ENCODE peak calls at places on chromosomes 4 and X, in six cellular contexts. I is suprapubic skin, G is Peyer's patch, H is uterus, J is body of pancreas, C is HCT116. L is an unnamed sample.

GRCh38 chr4:127188847-127189246 is 443.9 kb upstream of the INTU start:
- DNase-seq in I (no peak), G (no peak), H (no peak), J (no peak), C (peak), L (no peak)

GRCh38 chrX:140480765-140481164 is 24.1 kb downstream of the SOX3 start:
- DNase-seq in I (no peak), G (no peak), H (no peak), J (no peak), C (no peak), L (no peak)

GRCh38 chrX:129622757-129623301 is 31.9 kb downstream of the APLN start:
- DNase-seq in I (no peak), G (no peak), H (no peak), J (no peak), C (no peak), L (no peak)

GRCh38 chrX:153662266-153662665 is 11.3 kb downstream of the PNCK start:
- DNase-seq in I (peak), G (peak), H (no peak), J (peak), C (peak), L (peak)

GRCh38 chrX:19544693-19545305 is 29.5 kb upstream of the MAP3K15 start:
- DNase-seq in I (no peak), G (peak), H (peak), J (peak), C (peak), L (peak)

GRCh38 chr4:88868510-88868909 is 170.9 kb upstream of the NAP1L5 start:
- DNase-seq in I (no peak), G (no peak), H (no peak), J (no peak), C (no peak), L (no peak)

GRCh38 chr4:36249605-36250004 is 5.3 kb upstream of the ARAP2 start:
- DNase-seq in I (no peak), G (no peak), H (no peak), J (no peak), C (no peak), L (no peak)

GRCh38 chrX:20529301-20529700 is 262.6 kb upstream of the RPS6KA3 start:
- DNase-seq in I (no peak), G (no peak), H (no peak), J (no peak), C (no peak), L (no peak)

GRCh38 chr4:185112104-185112503 is 31.0 kb upstream of the SLC25A4 start:
- DNase-seq in I (no peak), G (no peak), H (peak), J (peak), C (peak), L (no peak)

GRCh38 chr4:6013564-6013963 is 4.7 kb downstream of the C4orf50 start:
- DNase-seq in I (no peak), G (no peak), H (no peak), J (no peak), C (no peak), L (no peak)

GRCh38 chr4:146957252-146957651 is 11.6 kb upstream of the TTC29 start:
- DNase-seq in I (no peak), G (no peak), H (no peak), J (no peak), C (no peak), L (no peak)

GRCh38 chr4:128721896-128722295 is 87.6 kb upstream of the JADE1 start:
- DNase-seq in I (no peak), G (no peak), H (no peak), J (no peak), C (no peak), L (no peak)

GRCh38 chr4:176791591-176792347 is 953 bp downstream of the VEGFC start:
- DNase-seq in I (peak), G (no peak), H (no peak), J (no peak), C (no peak), L (no peak)

GRCh38 chr4:127045872-127046271 is 586.9 kb upstream of the INTU start:
- DNase-seq in I (no peak), G (no peak), H (no peak), J (no peak), C (no peak), L (no peak)

GRCh38 chrX:147738260-147738659 is 173.5 kb upstream of the FMR1 start:
- DNase-seq in I (no peak), G (no peak), H (no peak), J (no peak), C (no peak), L (no peak)

GRCh38 chrX:17414839-17415238 is 39.8 kb downstream of the NHS start:
- DNase-seq in I (peak), G (no peak), H (no peak), J (peak), C (no peak), L (no peak)

DNA sequence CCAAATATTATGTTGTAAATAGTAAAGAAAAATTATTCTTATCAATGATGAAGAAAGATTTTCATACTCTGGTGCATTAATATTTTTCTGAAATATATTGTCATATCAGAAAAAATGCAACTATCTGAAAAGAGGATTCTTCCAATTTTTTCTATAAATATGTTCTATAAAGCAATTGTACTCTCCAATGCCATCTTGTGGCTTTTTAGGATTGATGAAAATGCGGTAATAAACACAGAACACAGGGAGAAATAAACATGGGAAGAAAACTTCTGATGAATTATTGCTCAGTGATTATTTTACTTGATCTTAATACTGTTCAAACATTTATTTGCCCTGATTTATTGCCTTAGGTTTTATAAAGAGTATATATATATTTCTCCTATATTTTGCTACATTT is 215.4 kb downstream of the IL1RAPL1 start:
- DNase-seq in I (no peak), G (no peak), H (no peak), J (no peak), C (no peak), L (no peak)
- TF ChIP-seq CTCF in I (no peak), G (no peak), H (no peak), J (no peak), C (no peak), L (no peak)

GRCh38 chr4:8892556-8893226 is 21.1 kb upstream of the HMX1 start:
- DNase-seq in I (no peak), G (no peak), H (no peak), J (no peak), C (no peak), L (no peak)
- H3K4me3 ChIP-seq in I (no peak), G (no peak), H (no peak), J (no peak), C (no peak), L (no peak)

GRCh38 chr4:3339566-3339965 is 46.7 kb downstream of the RGS12 start:
- DNase-seq in I (no peak), G (no peak), H (no peak), J (no peak), C (no peak), L (no peak)

GRCh38 chr4:3337357-3337732 is 44.5 kb downstream of the RGS12 start:
- DNase-seq in I (no peak), G (no peak), H (no peak), J (no peak), C (no peak), L (no peak)

GRCh38 chr4:3337811-3338210 is 45.0 kb downstream of the RGS12 start:
- DNase-seq in I (no peak), G (no peak), H (no peak), J (no peak), C (no peak), L (no peak)

GRCh38 chr4:3338976-3339531 is 46.2 kb downstream of the RGS12 start:
- DNase-seq in I (no peak), G (no peak), H (no peak), J (no peak), C (no peak), L (no peak)

GRCh38 chr4:3338321-3338838 is 45.6 kb downstream of the RGS12 start:
- DNase-seq in I (no peak), G (no peak), H (no peak), J (no peak), C (no peak), L (no peak)
- TF ChIP-seq POLR2A in I (no peak), G (no peak), H (no peak), J (no peak), C (no peak), L (no peak)

GRCh38 chrX:39577206-39577605 is 520.6 kb downstream of the BCOR start:
- DNase-seq in I (no peak), G (no peak), H (no peak), J (no peak), C (no peak), L (no peak)
- TF ChIP-seq CTCF in I (no peak), G (no peak), H (no peak), J (no peak), C (no peak), L (no peak)

DNA sequence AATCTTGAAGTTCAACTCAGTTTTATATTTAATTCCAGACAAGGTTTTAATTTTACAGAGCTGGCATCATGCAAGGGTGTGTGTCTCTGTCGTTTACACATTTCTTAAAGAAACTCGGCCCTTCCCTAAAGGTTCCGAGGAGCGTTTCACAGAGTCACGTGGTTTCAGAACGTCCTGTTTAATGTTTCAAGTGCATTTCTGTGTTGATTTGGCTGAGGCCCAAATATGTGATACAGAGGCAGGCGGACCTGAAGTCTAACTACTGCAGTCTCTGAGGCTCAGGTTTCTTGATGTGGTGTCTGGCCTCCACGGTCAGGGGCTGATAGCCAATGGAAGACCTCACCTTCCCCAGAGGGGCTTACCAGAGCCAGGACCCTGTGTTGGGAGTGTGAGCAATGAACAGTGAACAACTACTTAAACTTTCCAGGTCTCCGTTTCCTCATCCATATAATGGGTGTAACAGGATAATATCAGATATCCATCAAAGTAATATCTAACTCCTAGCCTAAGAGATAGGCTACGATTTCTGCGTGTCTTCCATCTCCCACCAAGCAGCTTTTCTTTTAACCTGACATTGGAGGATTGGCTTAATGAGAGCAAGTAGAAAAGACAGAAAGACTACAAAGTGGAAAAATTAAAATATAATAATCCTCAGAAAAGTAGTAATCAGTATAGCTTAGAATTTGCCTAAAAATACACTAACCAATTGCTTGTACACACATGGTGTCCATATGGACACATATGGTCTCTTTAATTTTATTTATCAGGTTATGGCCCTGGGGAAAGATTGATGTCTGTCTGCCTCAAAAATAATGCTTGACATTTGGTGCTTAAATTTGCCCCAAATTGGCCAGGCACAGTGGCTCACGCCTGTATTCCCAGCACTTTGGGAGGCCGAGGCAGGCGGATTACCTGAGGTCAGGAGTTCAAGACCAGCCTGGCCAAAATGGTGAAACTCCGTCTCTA is 50.0 kb upstream of the TRIM2 start:
- DNase-seq in I (no peak), G (no peak), H (no peak), J (peak), C (no peak), L (peak)
- H3K4me3 ChIP-seq in I (peak), G (peak), H (peak), J (no peak), C (peak), L (peak)

GRCh38 chr4:102343964-102344519 is 1.2 kb downstream of the SLC39A8 start:
- DNase-seq in I (no peak), G (no peak), H (peak), J (peak), C (peak), L (peak)
- TF ChIP-seq POLR2A in I (no peak), G (no peak), H (no peak), J (no peak), C (no peak), L (no peak)

L was measured in prostate gland.